ENCODE peak calls at places on chromosomes 16 and 17, in six cellular contexts. One of them, this sample, is unnamed.

GRCh38 chr17:9240659-9241370 is 219.5 kb downstream of the NTN1 start:
- DNase-seq in body of pancreas: peak
- DNase-seq in lung: peak
- DNase-seq in A549: peak
- DNase-seq in choroid plexus epithelial cell: peak
- DNase-seq in breast epithelium: peak
- DNase-seq in this sample: peak

GRCh38 chr17:78797691-78798585 is 15.9 kb upstream of the CYTH1 start:
- DNase-seq in body of pancreas: no peak
- DNase-seq in lung: no peak
- DNase-seq in A549: no peak
- DNase-seq in choroid plexus epithelial cell: no peak
- DNase-seq in breast epithelium: no peak
- DNase-seq in this sample: no peak

GRCh38 chr17:21194210-21194609 is 19.8 kb downstream of the TMEM11 start:
- DNase-seq in body of pancreas: no peak
- DNase-seq in lung: no peak
- DNase-seq in A549: no peak
- DNase-seq in choroid plexus epithelial cell: peak
- DNase-seq in breast epithelium: no peak
- DNase-seq in this sample: no peak

GRCh38 chr16:27366687-27367462 is 35.1 kb upstream of the IL21R start:
- DNase-seq in body of pancreas: no peak
- DNase-seq in lung: no peak
- DNase-seq in A549: no peak
- DNase-seq in choroid plexus epithelial cell: no peak
- DNase-seq in breast epithelium: no peak
- DNase-seq in this sample: no peak

GRCh38 chr17:22277595-22277994 is 585.3 kb downstream of the KCNJ18 start:
- DNase-seq in body of pancreas: no peak
- DNase-seq in lung: no peak
- DNase-seq in A549: no peak
- DNase-seq in choroid plexus epithelial cell: no peak
- DNase-seq in breast epithelium: no peak
- DNase-seq in this sample: no peak

GRCh38 chr17:3695129-3695722 is 729 bp downstream of the P2RX5 start:
- DNase-seq in body of pancreas: peak
- DNase-seq in lung: no peak
- DNase-seq in A549: no peak
- DNase-seq in choroid plexus epithelial cell: no peak
- DNase-seq in breast epithelium: no peak
- DNase-seq in this sample: no peak

GRCh38 chr17:3663102-3664011 is 5.0 kb downstream of the TAX1BP3 start:
- DNase-seq in body of pancreas: no peak
- DNase-seq in lung: no peak
- DNase-seq in A549: no peak
- DNase-seq in choroid plexus epithelial cell: no peak
- DNase-seq in breast epithelium: no peak
- DNase-seq in this sample: no peak

GRCh38 chr17:596287-596686 is 118.4 kb downstream of the VPS53 start:
- DNase-seq in body of pancreas: no peak
- DNase-seq in lung: no peak
- DNase-seq in A549: peak
- DNase-seq in choroid plexus epithelial cell: peak
- DNase-seq in breast epithelium: no peak
- DNase-seq in this sample: no peak

GRCh38 chr17:40104570-40105471 is 4.4 kb upstream of the NR1D1 start:
- DNase-seq in body of pancreas: no peak
- DNase-seq in lung: no peak
- DNase-seq in A549: no peak
- DNase-seq in choroid plexus epithelial cell: no peak
- DNase-seq in breast epithelium: peak
- DNase-seq in this sample: no peak

DNA sequence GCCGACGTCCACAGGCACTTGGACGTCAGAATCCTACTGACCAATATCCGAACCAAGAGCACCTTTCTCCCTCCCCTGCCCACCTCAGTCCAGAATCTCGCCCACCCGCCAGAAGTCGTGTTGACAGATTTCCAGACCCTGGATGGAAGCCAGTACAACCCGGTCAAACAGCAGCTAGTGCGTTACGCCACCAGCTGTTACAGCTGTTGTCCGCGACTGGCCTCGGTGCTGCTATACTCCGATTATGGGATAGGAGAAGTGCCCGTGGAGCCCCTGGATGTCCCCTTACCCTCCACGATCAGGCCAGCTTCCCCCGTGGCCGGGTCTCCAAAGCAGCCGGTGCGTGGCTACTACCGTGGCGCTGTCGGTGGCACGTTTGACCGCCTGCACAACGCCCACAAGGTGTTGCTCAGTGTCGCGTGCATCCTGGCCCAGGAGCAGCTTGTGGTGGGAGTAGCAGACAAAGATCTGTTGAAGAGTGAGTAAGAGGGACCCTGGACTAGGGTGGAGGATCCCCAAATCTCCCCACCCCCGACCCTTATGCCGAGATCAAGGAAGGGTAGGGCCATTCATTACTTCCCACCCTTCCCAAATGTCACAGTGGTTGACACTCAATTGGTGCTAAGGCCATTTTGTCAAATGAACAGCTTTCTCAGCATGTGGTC is 1.0 kb downstream of the COASY start:
- DNase-seq in body of pancreas: peak
- DNase-seq in lung: no peak
- DNase-seq in A549: no peak
- DNase-seq in choroid plexus epithelial cell: no peak
- DNase-seq in breast epithelium: no peak
- DNase-seq in this sample: no peak
- TF ChIP-seq CTCF in body of pancreas: no peak
- TF ChIP-seq CTCF in lung: no peak
- TF ChIP-seq CTCF in A549: no peak
- TF ChIP-seq CTCF in choroid plexus epithelial cell: no peak
- TF ChIP-seq CTCF in breast epithelium: no peak
- TF ChIP-seq CTCF in this sample: no peak

DNA sequence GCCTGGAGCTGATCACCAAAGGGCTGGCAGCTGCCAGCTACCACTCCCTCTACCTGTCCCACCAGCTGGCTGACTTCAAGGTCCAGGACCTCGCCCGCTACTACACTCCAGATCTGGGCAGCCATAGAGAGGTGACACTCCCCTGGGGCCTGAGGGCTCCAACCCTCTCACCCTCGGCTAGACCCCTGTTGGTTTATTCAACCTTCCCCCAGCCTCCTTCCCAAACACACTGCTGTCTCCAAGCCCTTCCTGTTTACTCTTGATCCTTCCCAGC is 18.0 kb downstream of the ALOX12B start:
- DNase-seq in body of pancreas: no peak
- DNase-seq in lung: no peak
- DNase-seq in A549: no peak
- DNase-seq in choroid plexus epithelial cell: no peak
- DNase-seq in breast epithelium: no peak
- DNase-seq in this sample: no peak
- TF ChIP-seq CTCF in body of pancreas: no peak
- TF ChIP-seq CTCF in lung: no peak
- TF ChIP-seq CTCF in A549: no peak
- TF ChIP-seq CTCF in choroid plexus epithelial cell: no peak
- TF ChIP-seq CTCF in breast epithelium: no peak
- TF ChIP-seq CTCF in this sample: no peak

GRCh38 chr17:29117440-29117753 is 62.8 kb downstream of the MYO18A start:
- DNase-seq in body of pancreas: no peak
- DNase-seq in lung: no peak
- DNase-seq in A549: no peak
- DNase-seq in choroid plexus epithelial cell: no peak
- DNase-seq in breast epithelium: no peak
- DNase-seq in this sample: no peak
- TF ChIP-seq CTCF in body of pancreas: no peak
- TF ChIP-seq CTCF in lung: no peak
- TF ChIP-seq CTCF in A549: no peak
- TF ChIP-seq CTCF in choroid plexus epithelial cell: no peak
- TF ChIP-seq CTCF in breast epithelium: no peak
- TF ChIP-seq CTCF in this sample: peak

DNA sequence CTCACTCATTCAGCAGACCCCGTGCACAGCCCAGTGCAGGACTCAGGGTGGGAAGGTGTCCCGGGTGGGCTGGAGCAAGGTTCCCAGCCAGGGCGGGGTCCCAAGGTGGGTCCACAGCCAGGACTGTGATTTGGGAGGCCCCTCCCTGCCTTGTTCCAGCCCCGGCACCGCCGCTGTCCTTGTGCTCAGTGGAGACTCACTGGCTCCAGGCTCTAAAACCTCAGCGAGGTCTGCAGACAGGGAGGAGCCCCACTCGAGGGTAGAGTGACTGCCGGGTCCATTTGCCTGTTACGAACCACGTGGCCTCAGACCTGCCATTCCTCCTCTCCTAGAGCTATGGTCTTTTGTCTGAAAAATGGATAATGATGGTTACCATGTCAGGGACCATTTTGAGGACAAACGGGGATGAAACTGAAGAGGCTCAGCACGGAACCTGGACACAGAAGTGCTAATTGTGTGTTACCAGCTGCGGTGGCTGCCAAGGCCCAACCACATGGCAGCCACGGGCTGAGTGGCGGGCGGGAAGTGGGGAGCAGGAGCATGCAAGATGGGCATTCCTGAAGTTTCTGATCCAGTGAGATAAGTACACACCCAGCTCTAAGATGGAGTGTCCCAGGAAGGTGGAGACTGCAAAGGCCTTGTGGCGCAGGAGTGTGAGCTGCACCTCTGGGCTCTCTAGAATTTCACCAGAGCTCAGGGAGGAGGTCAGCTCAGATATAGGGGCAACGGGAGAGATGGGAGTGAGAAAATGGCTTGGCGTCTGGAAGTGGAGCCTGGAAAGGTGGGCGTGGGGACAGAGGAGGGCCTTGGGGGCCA is 317.6 kb downstream of the SEC14L1 start:
- DNase-seq in body of pancreas: no peak
- DNase-seq in lung: no peak
- DNase-seq in A549: no peak
- DNase-seq in choroid plexus epithelial cell: no peak
- DNase-seq in breast epithelium: no peak
- DNase-seq in this sample: no peak
- TF ChIP-seq CTCF in body of pancreas: no peak
- TF ChIP-seq CTCF in lung: no peak
- TF ChIP-seq CTCF in A549: no peak
- TF ChIP-seq CTCF in choroid plexus epithelial cell: no peak
- TF ChIP-seq CTCF in breast epithelium: no peak
- TF ChIP-seq CTCF in this sample: no peak

DNA sequence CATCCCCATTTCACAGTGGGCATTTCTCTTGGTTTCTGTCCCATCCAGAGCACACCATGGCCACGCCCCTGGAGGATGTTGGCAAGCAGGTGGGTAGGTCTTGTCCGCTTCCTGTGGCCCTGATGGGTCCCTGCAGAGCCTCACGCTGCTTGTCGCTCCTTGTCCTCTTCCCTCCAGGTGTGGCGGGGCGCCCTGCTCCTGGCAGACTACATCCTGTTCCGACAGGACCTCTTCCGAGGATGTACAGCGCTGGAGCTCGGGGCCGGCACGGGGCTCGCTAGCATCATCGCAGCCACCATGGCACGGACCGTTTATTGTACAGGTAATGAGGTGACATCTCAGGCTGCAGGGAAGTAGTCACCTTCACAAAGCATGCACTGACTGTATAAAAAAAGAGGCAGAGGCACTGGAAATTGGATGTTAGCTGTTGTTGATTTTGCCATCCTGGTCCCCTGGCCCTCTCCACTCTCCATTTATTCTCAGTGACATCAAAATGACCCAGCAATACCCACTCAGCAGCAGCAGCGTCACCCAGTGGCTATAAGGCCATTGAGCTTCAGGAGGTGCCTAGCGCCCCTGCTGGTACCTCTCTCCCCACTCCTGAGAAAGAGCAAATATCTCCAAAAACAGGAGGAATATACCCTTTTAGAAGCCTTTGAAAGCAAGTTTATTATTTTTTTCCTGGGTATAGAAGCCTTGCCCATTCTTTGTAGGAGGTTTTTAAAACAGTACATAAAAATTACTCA is 13.7 kb downstream of the METTL22 start:
- DNase-seq in body of pancreas: peak
- DNase-seq in lung: no peak
- DNase-seq in A549: peak
- DNase-seq in choroid plexus epithelial cell: peak
- DNase-seq in breast epithelium: no peak
- DNase-seq in this sample: peak
- TF ChIP-seq CTCF in body of pancreas: peak
- TF ChIP-seq CTCF in lung: no peak
- TF ChIP-seq CTCF in A549: peak
- TF ChIP-seq CTCF in choroid plexus epithelial cell: peak
- TF ChIP-seq CTCF in breast epithelium: no peak
- TF ChIP-seq CTCF in this sample: peak

DNA sequence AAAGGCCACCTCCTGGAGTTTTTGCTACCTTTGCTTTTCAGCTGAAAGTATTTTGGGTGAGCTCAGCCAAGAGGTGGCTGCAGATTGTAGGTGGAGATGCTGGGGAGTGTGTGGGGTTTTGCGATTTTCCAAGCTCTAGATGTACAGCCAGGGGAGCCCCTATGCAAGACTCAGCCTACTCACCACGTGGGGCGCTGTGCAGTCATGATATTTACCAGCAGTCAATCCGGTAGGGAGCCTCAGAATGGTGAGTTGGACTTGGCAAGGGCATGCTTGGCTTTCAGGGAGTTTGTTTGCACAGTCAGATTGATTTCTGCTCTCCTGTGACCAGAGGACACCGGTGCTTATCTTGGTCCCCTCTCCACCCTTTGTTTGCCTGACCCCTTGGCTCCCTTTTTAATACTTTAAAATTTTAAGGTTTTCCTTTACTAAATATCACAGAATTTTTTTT is 175.3 kb downstream of the UTP18 start:
- DNase-seq in body of pancreas: peak
- DNase-seq in lung: peak
- DNase-seq in A549: peak
- DNase-seq in choroid plexus epithelial cell: peak
- DNase-seq in breast epithelium: no peak
- DNase-seq in this sample: peak
- TF ChIP-seq CTCF in body of pancreas: peak
- TF ChIP-seq CTCF in lung: no peak
- TF ChIP-seq CTCF in A549: peak
- TF ChIP-seq CTCF in choroid plexus epithelial cell: peak
- TF ChIP-seq CTCF in breast epithelium: peak
- TF ChIP-seq CTCF in this sample: peak

GRCh38 chr17:49656247-49656646 is 21.6 kb downstream of the SPOP start:
- DNase-seq in body of pancreas: no peak
- DNase-seq in lung: no peak
- DNase-seq in A549: no peak
- DNase-seq in choroid plexus epithelial cell: no peak
- DNase-seq in breast epithelium: no peak
- DNase-seq in this sample: no peak

GRCh38 chr17:49664706-49665211 is 13.1 kb downstream of the SPOP start:
- DNase-seq in body of pancreas: no peak
- DNase-seq in lung: no peak
- DNase-seq in A549: no peak
- DNase-seq in choroid plexus epithelial cell: no peak
- DNase-seq in breast epithelium: no peak
- DNase-seq in this sample: no peak

DNA sequence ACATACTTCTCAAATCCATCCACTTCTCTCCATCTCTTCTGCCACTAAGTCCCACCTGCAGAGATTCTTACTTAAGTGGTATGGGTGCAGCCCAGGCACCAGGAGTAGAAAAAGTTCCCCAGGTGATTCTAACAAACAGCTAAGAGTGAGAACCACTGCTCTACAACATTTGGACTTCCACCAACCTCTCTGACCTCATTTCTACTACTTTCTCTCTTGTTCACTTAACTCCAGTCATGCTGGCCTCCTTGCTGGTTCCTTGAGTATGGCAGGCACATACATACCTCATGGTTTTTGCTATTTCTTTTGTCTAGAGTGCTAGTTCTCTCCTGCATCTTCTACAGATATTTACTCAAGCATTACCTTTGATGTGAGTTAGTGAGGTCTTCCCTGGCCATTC is 17.9 kb downstream of the SPOP start:
- DNase-seq in body of pancreas: no peak
- DNase-seq in lung: no peak
- DNase-seq in A549: no peak
- DNase-seq in choroid plexus epithelial cell: no peak
- DNase-seq in breast epithelium: no peak
- DNase-seq in this sample: no peak
- TF ChIP-seq CTCF in body of pancreas: no peak
- TF ChIP-seq CTCF in lung: no peak
- TF ChIP-seq CTCF in A549: no peak
- TF ChIP-seq CTCF in choroid plexus epithelial cell: no peak
- TF ChIP-seq CTCF in breast epithelium: no peak
- TF ChIP-seq CTCF in this sample: no peak